ENCODE peak calls at places on chromosome 2, in six cellular contexts. One of them, this sample, is unnamed.

GRCh38 chr2:113178891-113179290 is 5.1 kb downstream of the PSD4 start:
- DNase-seq in HS-5: no peak
- DNase-seq in cardiac fibroblast: no peak
- DNase-seq in NCI-H345: no peak
- DNase-seq in NT2/D1: no peak
- DNase-seq in activated T-cell treated with anti-CD3 and anti-CD28 coated beads for 1 hour: no peak
- DNase-seq in this sample: no peak

GRCh38 chr2:213848631-213849030 is 562.2 kb upstream of the VWC2L start:
- DNase-seq in NCI-H345: no peak
- DNase-seq in activated T-cell treated with anti-CD3 and anti-CD28 coated beads for 1 hour: no peak
- DNase-seq in HS-5: no peak
- DNase-seq in cardiac fibroblast: peak
- DNase-seq in NT2/D1: no peak
- DNase-seq in this sample: no peak

GRCh38 chr2:189304360-189304759 is 124.8 kb upstream of the COL5A2 start:
- DNase-seq in cardiac fibroblast: no peak
- DNase-seq in HS-5: no peak
- DNase-seq in NCI-H345: no peak
- DNase-seq in activated T-cell treated with anti-CD3 and anti-CD28 coated beads for 1 hour: peak
- DNase-seq in NT2/D1: no peak
- DNase-seq in this sample: no peak

GRCh38 chr2:158120664-158121063 is 19.0 kb downstream of the UPP2 start:
- DNase-seq in HS-5: no peak
- DNase-seq in activated T-cell treated with anti-CD3 and anti-CD28 coated beads for 1 hour: no peak
- DNase-seq in cardiac fibroblast: no peak
- DNase-seq in NCI-H345: no peak
- DNase-seq in NT2/D1: no peak
- DNase-seq in this sample: no peak

GRCh38 chr2:54545700-54546450 is 89.7 kb downstream of the SPTBN1 start:
- DNase-seq in cardiac fibroblast: peak
- DNase-seq in activated T-cell treated with anti-CD3 and anti-CD28 coated beads for 1 hour: no peak
- DNase-seq in NCI-H345: no peak
- DNase-seq in HS-5: no peak
- DNase-seq in NT2/D1: no peak
- DNase-seq in this sample: no peak

GRCh38 chr2:62197609-62198236 is 1.8 kb downstream of the B3GNT2 start:
- DNase-seq in NCI-H345: no peak
- DNase-seq in cardiac fibroblast: no peak
- DNase-seq in HS-5: no peak
- DNase-seq in NT2/D1: peak
- DNase-seq in activated T-cell treated with anti-CD3 and anti-CD28 coated beads for 1 hour: no peak
- DNase-seq in this sample: no peak

GRCh38 chr2:91839904-91840868 is 3031.0 kb upstream of the TEKT4 start:
- DNase-seq in NCI-H345: no peak
- DNase-seq in cardiac fibroblast: no peak
- DNase-seq in HS-5: no peak
- DNase-seq in activated T-cell treated with anti-CD3 and anti-CD28 coated beads for 1 hour: no peak
- DNase-seq in NT2/D1: no peak
- DNase-seq in this sample: no peak

GRCh38 chr2:225608136-225608535 is 208.6 kb downstream of the NYAP2 start:
- DNase-seq in NCI-H345: no peak
- DNase-seq in cardiac fibroblast: no peak
- DNase-seq in HS-5: no peak
- DNase-seq in NT2/D1: no peak
- DNase-seq in activated T-cell treated with anti-CD3 and anti-CD28 coated beads for 1 hour: no peak
- DNase-seq in this sample: no peak